ENCODE peak calls at places on chromosomes 13 and 19, in four cellular contexts. K is uterus, O is WTC11, A is fibroblast of pulmonary artery. I is an unnamed sample.

GRCh38 chr19:49875801-49876421 is 1.2 kb downstream of the AKT1S1 start:
- DNase-seq in K (peak; percentile 70), O (peak; percentile 63), A (no peak), I (peak; percentile 60)

GRCh38 chr13:98961204-98962105 is 16.4 kb downstream of the DOCK9 start:
- DNase-seq in K (no peak), O (no peak), A (no peak), I (no peak)

GRCh38 chr13:110421696-110422395 is 114.8 kb downstream of the COL4A2 start:
- DNase-seq in K (no peak), O (no peak), A (peak; percentile 76), I (peak; percentile 50)

GRCh38 chr13:31987535-31988170 is 43.9 kb upstream of the FRY start:
- DNase-seq in K (no peak), O (no peak), A (no peak), I (no peak)

GRCh38 chr19:46357846-46358583 is 11.1 kb downstream of the PPP5C start:
- DNase-seq in K (no peak), O (no peak), A (peak; percentile 24), I (no peak)

GRCh38 chr13:35769812-35770211 is 293.3 kb upstream of the MAB21L1 start:
- DNase-seq in K (no peak), O (no peak), A (no peak), I (no peak)

GRCh38 chr19:39398297-39398864 is 7.2 kb downstream of the MED29 start:
- DNase-seq in K (peak; percentile 70), O (no peak), A (peak; percentile 64), I (peak; percentile 81)

GRCh38 chr19:7970716-7971448 is 27.4 kb upstream of the TIMM44 start:
- DNase-seq in K (no peak), O (peak; percentile 85), A (peak; percentile 53), I (peak; percentile 49)

GRCh38 chr19:48913114-48913513 is 13.0 kb downstream of the NUCB1 start:
- DNase-seq in K (no peak), O (no peak), A (no peak), I (peak; percentile 47)

GRCh38 chr19:16889883-16890460 is 1.2 kb downstream of the F2RL3 start:
- DNase-seq in K (no peak), O (no peak), A (no peak), I (no peak)

GRCh38 chr19:16887353-16888265 is 1.2 kb upstream of the F2RL3 start:
- DNase-seq in K (no peak), O (no peak), A (peak; percentile 30), I (no peak)

GRCh38 chr19:16888629-16889371 is at the start of gene F2RL3:
- DNase-seq in K (peak; percentile 74), O (no peak), A (peak; percentile 68), I (peak; percentile 28)

GRCh38 chr19:16890461-16891184 is 1.8 kb downstream of the F2RL3 start:
- DNase-seq in K (no peak), O (no peak), A (no peak), I (no peak)

DNA sequence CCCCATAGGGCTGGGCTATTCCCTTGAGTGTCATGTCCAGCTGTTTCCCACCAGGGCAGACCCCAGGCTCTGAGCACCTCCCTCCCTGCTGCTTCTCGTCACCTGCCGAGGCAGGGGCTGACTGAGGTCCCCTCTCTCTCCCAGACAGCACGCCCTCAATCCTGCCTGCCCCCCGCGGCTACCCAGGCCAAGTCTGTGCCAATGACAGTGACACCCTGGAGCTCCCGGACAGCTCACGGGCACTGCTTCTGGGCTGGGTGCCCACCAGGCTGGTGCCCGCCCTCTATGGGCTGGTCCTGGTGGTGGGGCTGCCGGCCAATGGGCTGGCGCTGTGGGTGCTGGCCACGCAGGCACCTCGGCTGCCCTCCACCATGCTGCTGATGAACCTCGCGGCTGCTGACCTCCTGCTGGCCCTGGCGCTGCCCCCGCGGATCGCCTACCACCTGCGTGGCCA is 657 bp downstream of the F2RL3 start:
- DNase-seq in K (no peak), O (no peak), A (no peak), I (no peak)
- TF ChIP-seq CTCF in K (no peak), O (no peak), A (no peak), I (no peak)

GRCh38 chr19:4906963-4907362 is 2.3 kb upstream of the UHRF1 start:
- DNase-seq in K (no peak), O (no peak), A (no peak), I (no peak)
- TF ChIP-seq CTCF in K (no peak), O (no peak), A (no peak), I (no peak)

DNA sequence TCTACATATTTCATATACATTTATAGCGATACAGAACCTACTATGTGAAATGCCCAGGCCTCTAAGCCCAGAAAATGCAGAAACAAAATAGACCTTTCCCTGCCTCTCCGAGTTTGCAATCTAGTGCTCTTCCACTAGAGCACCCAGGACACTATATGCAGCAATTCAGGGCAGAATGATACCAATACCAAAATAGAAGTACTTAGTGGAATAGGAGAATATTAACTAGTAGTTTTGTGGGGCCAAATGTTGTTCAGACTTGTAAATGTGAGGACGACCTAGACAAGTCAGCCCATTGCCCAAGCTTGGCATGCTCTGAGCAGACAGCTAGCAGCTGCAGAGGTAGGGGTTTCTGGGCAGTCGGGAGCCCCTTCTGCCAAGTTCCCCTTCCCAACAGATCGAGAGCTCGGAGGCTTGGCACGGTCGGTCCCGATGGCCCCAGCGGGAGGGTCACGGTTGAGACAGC is 35.8 kb upstream of the FLT1 start:
- DNase-seq in K (no peak), O (no peak), A (peak; percentile 50), I (no peak)
- TF ChIP-seq CTCF in K (no peak), O (no peak), A (peak; percentile 29), I (no peak)

DNA sequence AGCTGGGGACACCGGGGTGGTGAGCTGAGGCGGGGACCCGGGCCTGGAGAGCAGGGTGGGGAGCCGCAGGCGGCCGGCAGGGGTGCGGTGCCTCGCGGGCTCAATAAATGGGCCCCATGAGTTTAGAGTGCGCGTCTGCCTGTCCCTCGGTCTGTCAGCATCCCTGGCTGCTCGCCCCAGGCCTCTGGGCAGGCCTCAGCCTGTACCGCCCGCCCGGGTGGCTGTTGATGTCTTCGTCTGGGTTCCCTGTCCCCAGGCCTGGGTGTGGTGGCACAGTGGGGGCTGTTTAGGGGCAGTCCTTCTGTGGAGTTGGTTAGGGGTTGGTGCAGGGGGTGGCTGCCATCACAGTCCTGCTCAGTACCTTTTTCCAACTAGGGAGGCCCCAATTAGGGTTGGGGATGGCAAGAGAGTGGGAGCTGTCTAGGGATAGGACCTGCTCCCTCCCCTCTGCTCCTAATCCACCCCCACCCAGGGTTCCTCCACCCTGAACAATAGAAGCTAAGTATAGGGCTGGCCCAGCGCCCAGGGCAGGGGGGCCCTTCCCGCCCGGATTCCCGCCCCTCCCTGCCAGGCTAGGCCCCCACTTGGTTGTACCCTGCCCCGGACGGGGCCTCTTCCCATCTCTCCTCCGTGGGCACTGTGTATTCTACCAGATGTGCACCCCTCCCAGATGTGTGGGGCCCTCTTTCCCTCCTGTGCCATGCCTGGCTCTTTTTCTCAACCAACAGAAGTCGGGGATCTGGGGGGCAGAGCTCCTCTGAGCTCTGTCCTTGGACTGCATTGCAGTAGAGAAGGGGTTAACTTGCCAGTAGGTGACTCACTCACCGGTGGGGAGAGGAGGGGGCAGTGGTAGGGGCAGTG is 12.4 kb downstream of the CIC start:
- DNase-seq in K (peak; percentile 75), O (no peak), A (peak; percentile 61), I (peak; percentile 55)
- TF ChIP-seq CTCF in K (no peak), O (no peak), A (no peak), I (no peak)

DNA sequence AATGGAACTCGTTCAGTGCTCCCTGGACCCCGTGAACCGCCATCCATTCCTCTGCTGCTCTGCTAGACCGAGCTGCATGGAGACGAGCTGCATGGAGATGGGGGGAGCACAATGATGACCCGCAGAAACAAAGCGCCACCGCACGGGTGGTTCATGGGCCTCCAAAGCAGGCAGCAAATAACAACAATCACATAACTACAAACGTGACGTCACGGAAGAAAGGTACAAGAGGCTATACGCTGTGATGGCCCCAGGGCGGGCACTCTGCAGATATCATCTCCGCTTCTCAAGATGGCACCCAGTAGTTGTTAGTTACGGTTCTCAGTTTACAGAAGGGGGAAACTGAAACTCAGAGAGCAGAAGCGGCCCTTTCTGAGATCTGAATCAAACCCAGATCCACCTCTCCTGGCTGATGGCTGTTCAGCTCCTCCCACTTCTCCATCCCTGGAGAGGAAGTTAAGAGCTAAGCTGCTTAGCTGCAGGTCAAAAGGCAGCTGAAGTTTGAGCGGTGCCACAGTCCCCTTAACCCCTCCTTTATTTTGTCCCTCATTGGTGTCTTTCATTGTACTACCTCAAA is 1.7 kb downstream of the ATP13A1 start:
- DNase-seq in K (no peak), O (no peak), A (no peak), I (peak; percentile 61)
- TF ChIP-seq CTCF in K (no peak), O (no peak), A (no peak), I (no peak)

GRCh38 chr19:17347361-17347760 is 10.0 kb downstream of the GTPBP3 start:
- DNase-seq in K (peak; percentile 34), O (no peak), A (peak; percentile 52), I (no peak)

GRCh38 chr19:17348700-17349099 is 11.3 kb downstream of the GTPBP3 start:
- DNase-seq in K (peak; percentile 69), O (peak; percentile 54), A (peak; percentile 81), I (no peak)

GRCh38 chr19:17347877-17348276 is 10.5 kb downstream of the GTPBP3 start:
- DNase-seq in K (no peak), O (no peak), A (no peak), I (no peak)

GRCh38 chr19:17341845-17342244 is 4.5 kb downstream of the GTPBP3 start:
- DNase-seq in K (no peak), O (no peak), A (no peak), I (no peak)

DNA sequence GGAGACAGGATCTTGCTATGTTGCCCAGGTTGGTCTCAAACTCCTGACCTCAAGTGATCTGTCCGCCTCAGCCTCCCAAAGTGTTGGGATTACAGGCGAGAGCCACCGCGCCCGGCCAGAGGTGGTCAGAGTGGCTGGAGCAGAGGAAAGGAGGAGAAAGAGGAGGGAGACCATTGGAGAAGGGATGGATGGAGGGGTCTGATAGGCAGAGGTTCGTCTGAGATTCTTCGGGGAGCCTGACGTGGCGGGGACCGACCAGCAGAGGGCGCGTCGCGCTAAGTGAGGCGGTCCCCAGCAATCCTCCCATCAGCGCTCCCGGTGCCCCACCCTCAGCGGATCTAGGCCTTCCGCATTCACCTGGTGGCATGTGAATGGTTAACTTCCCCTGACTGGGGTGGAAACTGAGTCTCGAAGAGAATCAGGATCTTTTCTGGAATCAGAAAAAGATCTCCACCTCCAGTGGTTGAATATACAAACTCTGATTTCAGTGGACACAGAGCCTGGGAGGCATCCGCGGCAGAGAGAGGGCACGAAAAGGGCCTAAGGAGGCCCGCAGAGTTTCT is 8.8 kb downstream of the GTPBP3 start:
- DNase-seq in K (peak; percentile 74), O (peak; percentile 92), A (peak; percentile 63), I (peak; percentile 88)
- TF ChIP-seq CTCF in K (peak; percentile 94), O (peak; percentile 96), A (peak; percentile 84), I (peak; percentile 95)

GRCh38 chr19:8988204-8988603 is 22.0 kb downstream of the MUC16 start:
- DNase-seq in K (no peak), O (peak; percentile 19), A (no peak), I (peak; percentile 61)
- TF ChIP-seq CTCF in K (no peak), O (peak; percentile 30), A (no peak), I (peak; percentile 20)

I was measured in activated CD8-positive, alpha-beta T cell treated with anti-CD3 and anti-CD28 coated beads for 36 hours.